ENCODE peak calls at places on chromosomes 2 and 18, in six cellular contexts. T, W, Z, C, D and E are unnamed samples. For H3K4me1, the result is how much of the 10 kb centered on the place peaks cover.

GRCh38 chr2:120669121-120669952 is 66.3 kb upstream of the GLI2 start:
- DNase-seq in Z (no peak), W (no peak), T (no peak), C (peak), D (no peak), E (no peak)

GRCh38 chr2:109615637-109616144 is 1.5 kb downstream of the SOWAHC start:
- DNase-seq in D (no peak), Z (no peak), C (no peak), T (no peak), W (no peak), E (no peak)

GRCh38 chr18:73824684-73825083 is 322.9 kb downstream of the FBXO15 start:
- DNase-seq in T (no peak), W (no peak), Z (no peak), C (no peak), D (no peak), E (no peak)

GRCh38 chr2:179218848-179219594 is 45.6 kb downstream of the SESTD1 start:
- DNase-seq in Z (peak), W (peak), T (peak), D (peak), C (peak), E (peak)

GRCh38 chr2:37323176-37323575 is 1.5 kb downstream of the PRKD3 start:
- DNase-seq in D (no peak), Z (no peak), C (no peak), T (no peak), W (peak), E (no peak)

GRCh38 chr2:158973511-158973956 is 5.1 kb downstream of the TANC1 start:
- DNase-seq in C (no peak), T (no peak), W (no peak), Z (no peak), D (no peak), E (no peak)

GRCh38 chr2:50225021-50225928 is 806.7 kb downstream of the NRXN1 start:
- DNase-seq in W (no peak), D (no peak), Z (no peak), C (no peak), T (no peak), E (no peak)

GRCh38 chr2:179842498-179843153 is 18.8 kb downstream of the ZNF385B start:
- DNase-seq in T (no peak), W (peak), Z (no peak), C (peak), D (no peak), E (no peak)

GRCh38 chr2:141068053-141068682 is 1062.6 kb downstream of the LRP1B start:
- DNase-seq in W (peak), C (no peak), T (no peak), D (no peak), Z (no peak), E (no peak)

GRCh38 chr2:48306409-48307284 is 223.3 kb upstream of the STON1 start:
- DNase-seq in T (no peak), W (no peak), Z (no peak), C (no peak), D (peak), E (no peak)

GRCh38 chr2:112157472-112157871 is 19.3 kb downstream of the FBLN7 start:
- DNase-seq in Z (no peak), D (no peak), C (no peak), W (no peak), T (no peak), E (peak)

GRCh38 chr2:1593371-1594205 is 150.7 kb downstream of the PXDN start:
- DNase-seq in C (peak), T (no peak), D (no peak), Z (no peak), W (no peak), E (peak)

GRCh38 chr18:6414723-6415362 is at the start of gene L3MBTL4:
- DNase-seq in W (no peak), T (peak), C (no peak), D (peak), Z (no peak), E (no peak)

GRCh38 chr2:105403241-105403784 is 4.5 kb upstream of the FHL2 start:
- DNase-seq in D (no peak), W (no peak), T (no peak), C (no peak), Z (no peak), E (no peak)

GRCh38 chr2:127226520-127227263 is 6.6 kb upstream of the CYP27C1 start:
- DNase-seq in Z (no peak), T (no peak), D (no peak), W (peak), C (no peak), E (no peak)

GRCh38 chr2:156890498-156891148 is 366.9 kb upstream of the GALNT5 start:
- DNase-seq in C (no peak), D (no peak), T (no peak), W (no peak), Z (no peak), E (no peak)

GRCh38 chr2:178029342-178029741 is 43.2 kb downstream of the PDE11A start:
- DNase-seq in D (no peak), W (no peak), T (no peak), C (no peak), Z (no peak), E (no peak)

GRCh38 chr2:190718652-190719526 is 70.0 kb downstream of the NAB1 start:
- DNase-seq in D (no peak), W (peak), Z (peak), C (no peak), T (peak), E (no peak)
- H3K27ac ChIP-seq in D (no peak), W (no peak), Z (no peak), C (no peak), T (no peak), E (no peak)

GRCh38 chr18:37590346-37590745 is 24.7 kb upstream of the CELF4 start:
- DNase-seq in C (no peak), T (no peak), W (no peak), Z (no peak), D (no peak), E (no peak)

GRCh38 chr18:37586641-37587225 is 21.1 kb upstream of the CELF4 start:
- DNase-seq in T (no peak), D (no peak), Z (no peak), W (no peak), C (no peak), E (no peak)

GRCh38 chr18:37584952-37585695 is 19.5 kb upstream of the CELF4 start:
- DNase-seq in C (no peak), W (no peak), D (no peak), T (no peak), Z (no peak), E (no peak)

GRCh38 chr18:37584217-37584616 is 18.6 kb upstream of the CELF4 start:
- DNase-seq in W (no peak), C (no peak), Z (no peak), T (no peak), D (no peak), E (no peak)

GRCh38 chr18:37588289-37588688 is 22.7 kb upstream of the CELF4 start:
- DNase-seq in T (no peak), D (no peak), W (no peak), Z (no peak), C (no peak), E (no peak)
- H3K4me3 ChIP-seq in T (no peak), D (no peak), W (no peak), Z (no peak), C (no peak), E (no peak)

DNA sequence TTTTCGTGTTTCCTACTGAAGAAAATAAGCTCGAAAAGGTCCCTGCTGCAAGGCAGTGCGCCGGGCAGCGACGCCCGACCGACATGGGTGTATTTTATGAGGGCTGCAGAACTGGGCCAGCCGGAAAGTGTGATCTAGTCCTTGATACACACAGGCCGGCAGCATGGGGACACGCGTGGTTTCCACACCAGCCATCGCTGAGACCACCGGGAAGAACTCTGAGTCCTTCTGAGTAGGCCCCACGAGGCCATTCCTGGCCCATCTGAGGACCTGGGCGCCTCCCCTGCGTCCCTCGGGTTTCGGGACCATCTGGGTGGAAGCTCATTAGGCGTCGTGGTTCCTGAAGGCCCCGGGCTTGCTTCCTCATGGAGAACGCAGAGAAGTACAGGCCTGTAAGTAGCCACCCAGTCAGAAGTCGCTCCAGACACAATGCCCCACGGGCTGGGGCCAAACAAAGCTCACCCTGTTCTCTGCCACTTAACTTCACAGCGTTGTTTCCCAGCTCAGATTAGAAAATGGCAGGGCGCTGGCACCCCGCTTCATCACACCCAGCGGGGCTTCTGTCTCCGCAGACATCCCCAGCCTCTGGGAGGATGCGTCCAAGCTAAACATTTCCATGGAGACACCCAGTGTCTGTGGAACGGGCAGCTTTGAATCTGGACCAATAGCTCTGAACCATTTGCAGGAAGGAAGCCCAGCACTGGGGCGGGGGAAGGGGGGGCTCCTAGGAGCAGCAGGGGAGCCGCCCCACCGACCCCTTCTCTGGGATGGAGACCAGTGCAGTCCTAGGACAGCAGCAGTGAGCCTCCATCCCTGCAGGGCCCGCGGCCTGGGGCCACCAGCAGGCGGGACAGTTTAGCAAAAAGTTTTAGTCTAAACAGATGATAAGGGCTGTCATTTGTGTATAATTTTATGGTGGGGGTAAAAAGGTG is 2.4 kb downstream of the NFATC1 start:
- DNase-seq in C (no peak), Z (no peak), D (no peak), W (no peak), T (no peak), E (no peak)
- H3K4me1 ChIP-seq in C (half or more), Z (under half), D (under half), W (under half), T (under half), E (under half)

GRCh38 chr2:100857915-100858314 is 38.0 kb downstream of the NPAS2 start:
- DNase-seq in T (no peak), D (no peak), C (no peak), Z (no peak), W (no peak), E (no peak)
- H3K27ac ChIP-seq in T (peak), D (no peak), C (no peak), Z (no peak), W (no peak), E (no peak)

GRCh38 chr2:205687018-205687956 is 5.0 kb downstream of the NRP2 start:
- DNase-seq in Z (no peak), D (no peak), W (no peak), T (no peak), C (no peak), E (no peak)

GRCh38 chr2:205689837-205690236 is 7.5 kb downstream of the NRP2 start:
- DNase-seq in Z (no peak), T (no peak), W (no peak), D (no peak), C (no peak), E (no peak)

GRCh38 chr2:205685314-205686230 is 3.3 kb downstream of the NRP2 start:
- DNase-seq in Z (no peak), T (no peak), D (no peak), W (no peak), C (no peak), E (peak)

GRCh38 chr2:205686231-205687017 is 4.1 kb downstream of the NRP2 start:
- DNase-seq in W (no peak), C (no peak), D (no peak), Z (no peak), T (no peak), E (no peak)

GRCh38 chr2:205688417-205689200 is 6.3 kb downstream of the NRP2 start:
- DNase-seq in W (no peak), Z (no peak), C (no peak), T (no peak), D (no peak), E (no peak)
- H3K4me3 ChIP-seq in W (no peak), Z (no peak), C (no peak), T (no peak), D (no peak), E (no peak)

GRCh38 chr18:57787068-57787682 is 15.9 kb downstream of the ATP8B1 start:
- DNase-seq in D (no peak), T (no peak), C (no peak), W (no peak), Z (no peak), E (peak)

GRCh38 chr18:57781128-57781463 is 22.0 kb downstream of the ATP8B1 start:
- DNase-seq in C (no peak), D (no peak), W (no peak), Z (no peak), T (no peak), E (no peak)

GRCh38 chr18:57784034-57784815 is 18.9 kb downstream of the ATP8B1 start:
- DNase-seq in C (no peak), W (peak), Z (no peak), T (no peak), D (no peak), E (peak)

GRCh38 chr18:57786038-57786437 is 17.1 kb downstream of the ATP8B1 start:
- DNase-seq in C (no peak), D (no peak), Z (no peak), T (no peak), W (no peak), E (peak)

GRCh38 chr18:57784816-57785144 is 18.3 kb downstream of the ATP8B1 start:
- DNase-seq in Z (no peak), W (no peak), T (no peak), C (no peak), D (no peak), E (no peak)
- H3K4me1 ChIP-seq in Z (half or more), W (under half), T (half or more), C (under half), D (under half), E (under half)

DNA sequence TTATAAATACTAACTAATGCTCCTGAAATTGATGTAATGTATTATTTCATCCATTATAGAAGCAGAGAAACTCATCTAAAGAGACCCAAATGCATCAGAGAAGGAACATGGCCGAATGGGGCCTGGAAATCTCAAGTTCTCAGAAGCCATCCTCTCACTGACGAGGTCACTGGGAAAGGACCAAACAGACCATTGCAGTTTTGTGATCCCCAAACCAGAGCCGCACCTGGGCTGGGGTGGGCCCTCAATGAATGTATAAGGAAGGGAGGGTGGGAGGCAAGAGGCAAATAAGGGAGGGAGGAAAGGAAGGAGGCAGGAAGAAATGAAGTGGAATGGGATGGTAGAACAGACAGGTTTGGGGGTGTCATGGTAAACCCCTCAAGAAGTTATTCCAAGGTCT is 245.3 kb upstream of the ID2 start:
- DNase-seq in T (no peak), D (no peak), W (no peak), Z (no peak), C (no peak), E (peak)
- H3K27ac ChIP-seq in T (no peak), D (no peak), W (no peak), Z (no peak), C (no peak), E (no peak)

GRCh38 chr2:98452396-98453027 is 7.9 kb downstream of the INPP4A start:
- DNase-seq in C (no peak), T (no peak), W (no peak), D (no peak), Z (no peak), E (no peak)

GRCh38 chr2:98453531-98453930 is 8.9 kb downstream of the INPP4A start:
- DNase-seq in W (no peak), C (no peak), Z (no peak), D (no peak), T (no peak), E (no peak)

GRCh38 chr2:98455494-98455976 is 10.9 kb downstream of the INPP4A start:
- DNase-seq in T (no peak), W (no peak), Z (no peak), C (no peak), D (no peak), E (no peak)

GRCh38 chr2:98454073-98454472 is 9.4 kb downstream of the INPP4A start:
- DNase-seq in C (no peak), W (no peak), D (no peak), T (no peak), Z (no peak), E (no peak)

GRCh38 chr2:98454500-98455235 is 10.0 kb downstream of the INPP4A start:
- DNase-seq in W (peak), D (no peak), T (no peak), C (peak), Z (no peak), E (no peak)
- H3K4me3 ChIP-seq in W (no peak), D (no peak), T (no peak), C (no peak), Z (no peak), E (no peak)

DNA sequence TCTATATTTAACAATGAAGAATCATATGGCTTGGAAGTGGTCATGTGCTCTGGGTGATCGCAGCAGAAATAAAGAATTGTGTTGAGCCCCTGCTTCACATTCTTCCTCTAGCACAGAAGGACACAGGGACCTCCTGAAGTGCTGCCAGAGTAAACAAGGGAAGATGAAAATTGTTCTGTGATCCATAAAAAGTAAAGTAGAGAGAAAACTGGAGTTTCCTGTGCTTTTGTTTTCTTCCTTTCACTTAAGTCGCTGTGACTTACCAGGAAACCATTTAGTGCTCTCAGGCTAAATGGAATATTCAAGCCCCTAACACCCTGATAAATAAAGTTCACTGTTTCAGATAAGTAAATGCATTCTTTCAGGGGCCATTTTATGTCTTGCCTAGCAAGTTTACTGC is 1173.6 kb upstream of the CHAC2 start:
- DNase-seq in Z (no peak), C (no peak), T (no peak), W (no peak), D (no peak), E (no peak)
- H3K4me1 ChIP-seq in Z (under half), C (under half), T (under half), W (under half), D (under half), E (under half)